ENCODE peak calls at places on chromosome 5, in seven cellular contexts. One of them, this sample, is unnamed.

GRCh38 chr5:160545832-160546231 is 124.2 kb downstream of the PTTG1 start:
- DNase-seq in neural progenitor cell: no peak
- DNase-seq in Panc1: no peak
- DNase-seq in PC-3: no peak
- DNase-seq in left lung: no peak
- DNase-seq in iPS DF 6.9: no peak
- DNase-seq in stomach: no peak
- DNase-seq in this sample: no peak

GRCh38 chr5:122401991-122402710 is 90.1 kb downstream of the SNCAIP start:
- DNase-seq in Panc1: no peak
- DNase-seq in PC-3: no peak
- DNase-seq in neural progenitor cell: no peak
- DNase-seq in stomach: no peak
- DNase-seq in iPS DF 6.9: no peak
- DNase-seq in left lung: no peak
- DNase-seq in this sample: no peak

GRCh38 chr5:121006206-121006605 is 542.1 kb downstream of the PRR16 start:
- DNase-seq in iPS DF 6.9: no peak
- DNase-seq in neural progenitor cell: no peak
- DNase-seq in left lung: no peak
- DNase-seq in PC-3: no peak
- DNase-seq in Panc1: no peak
- DNase-seq in stomach: no peak
- DNase-seq in this sample: no peak

GRCh38 chr5:14110680-14111079 is 32.5 kb upstream of the TRIO start:
- DNase-seq in left lung: no peak
- DNase-seq in Panc1: no peak
- DNase-seq in stomach: no peak
- DNase-seq in neural progenitor cell: no peak
- DNase-seq in PC-3: peak; percentile 86
- DNase-seq in iPS DF 6.9: no peak
- DNase-seq in this sample: no peak

GRCh38 chr5:154573011-154573410 is 95.0 kb upstream of the HAND1 start:
- DNase-seq in neural progenitor cell: no peak
- DNase-seq in stomach: no peak
- DNase-seq in left lung: no peak
- DNase-seq in Panc1: no peak
- DNase-seq in iPS DF 6.9: no peak
- DNase-seq in PC-3: no peak
- DNase-seq in this sample: no peak

GRCh38 chr5:118791986-118792734 is 196.2 kb downstream of the DTWD2 start:
- DNase-seq in Panc1: peak; percentile 32
- DNase-seq in iPS DF 6.9: peak; percentile 18
- DNase-seq in stomach: peak; percentile 30
- DNase-seq in left lung: no peak
- DNase-seq in neural progenitor cell: peak; percentile 81
- DNase-seq in PC-3: peak; percentile 65
- DNase-seq in this sample: no peak

GRCh38 chr5:74337252-74338100 is 303.1 kb downstream of the ENC1 start:
- DNase-seq in stomach: no peak
- DNase-seq in left lung: no peak
- DNase-seq in Panc1: no peak
- DNase-seq in iPS DF 6.9: no peak
- DNase-seq in PC-3: no peak
- DNase-seq in neural progenitor cell: no peak
- DNase-seq in this sample: no peak

GRCh38 chr5:123429993-123430392 is 6.8 kb upstream of the CEP120 start:
- DNase-seq in PC-3: peak; percentile 86
- DNase-seq in iPS DF 6.9: no peak
- DNase-seq in neural progenitor cell: no peak
- DNase-seq in Panc1: no peak
- DNase-seq in stomach: no peak
- DNase-seq in left lung: peak; percentile 34
- DNase-seq in this sample: no peak

GRCh38 chr5:152178350-152178699 is 226.8 kb downstream of the NMUR2 start:
- DNase-seq in stomach: no peak
- DNase-seq in iPS DF 6.9: no peak
- DNase-seq in PC-3: peak; percentile 80
- DNase-seq in Panc1: no peak
- DNase-seq in neural progenitor cell: no peak
- DNase-seq in left lung: no peak
- DNase-seq in this sample: no peak

GRCh38 chr5:92641031-92641962 is 939.7 kb downstream of the NR2F1-AS1 start:
- DNase-seq in stomach: no peak
- DNase-seq in Panc1: peak; percentile 68
- DNase-seq in iPS DF 6.9: no peak
- DNase-seq in left lung: no peak
- DNase-seq in neural progenitor cell: no peak
- DNase-seq in PC-3: peak; percentile 77
- DNase-seq in this sample: no peak

GRCh38 chr5:27158171-27158570 is 119.8 kb upstream of the CDH9 start:
- DNase-seq in iPS DF 6.9: no peak
- DNase-seq in Panc1: no peak
- DNase-seq in PC-3: no peak
- DNase-seq in neural progenitor cell: no peak
- DNase-seq in left lung: no peak
- DNase-seq in stomach: no peak
- DNase-seq in this sample: no peak

GRCh38 chr5:123882305-123882704 is 370.3 kb downstream of the CSNK1G3 start:
- DNase-seq in neural progenitor cell: no peak
- DNase-seq in stomach: no peak
- DNase-seq in iPS DF 6.9: no peak
- DNase-seq in left lung: no peak
- DNase-seq in Panc1: no peak
- DNase-seq in PC-3: no peak
- DNase-seq in this sample: no peak

GRCh38 chr5:68240771-68241170 is 25.2 kb downstream of the PIK3R1 start:
- DNase-seq in neural progenitor cell: no peak
- DNase-seq in left lung: no peak
- DNase-seq in PC-3: no peak
- DNase-seq in stomach: no peak
- DNase-seq in iPS DF 6.9: no peak
- DNase-seq in Panc1: no peak
- DNase-seq in this sample: no peak

GRCh38 chr5:133240425-133241091 is 188.7 kb downstream of the HSPA4 start:
- DNase-seq in iPS DF 6.9: no peak
- DNase-seq in neural progenitor cell: no peak
- DNase-seq in left lung: peak; percentile 57
- DNase-seq in PC-3: peak; percentile 91
- DNase-seq in stomach: peak; percentile 50
- DNase-seq in Panc1: peak; percentile 94
- DNase-seq in this sample: no peak

GRCh38 chr5:11903614-11904269 is 504 bp downstream of the CTNND2 start:
- DNase-seq in stomach: no peak
- DNase-seq in Panc1: no peak
- DNase-seq in iPS DF 6.9: no peak
- DNase-seq in PC-3: peak; percentile 57
- DNase-seq in neural progenitor cell: peak; percentile 90
- DNase-seq in left lung: no peak
- DNase-seq in this sample: no peak

DNA sequence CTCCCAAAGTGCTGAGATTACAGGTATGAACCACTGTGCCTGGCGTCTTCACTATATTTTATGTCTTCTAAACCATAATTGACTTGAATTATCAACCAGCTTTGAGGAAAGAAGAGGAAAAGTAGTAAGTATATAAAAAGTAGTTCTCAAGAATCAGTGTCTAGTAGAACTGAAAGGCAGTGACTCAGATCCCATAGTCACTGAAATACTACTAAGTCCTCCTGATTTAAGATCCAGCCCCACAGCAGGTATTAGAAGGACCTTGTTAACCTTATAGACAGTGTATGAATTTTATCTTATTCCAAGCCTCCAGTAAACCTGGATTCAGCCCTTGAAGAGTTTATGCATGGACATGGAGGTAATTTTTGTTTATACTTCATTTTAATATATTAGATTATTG is 31.5 kb downstream of the LNPEP start:
- DNase-seq in left lung: no peak
- DNase-seq in neural progenitor cell: no peak
- DNase-seq in PC-3: no peak
- DNase-seq in Panc1: no peak
- DNase-seq in stomach: no peak
- DNase-seq in iPS DF 6.9: no peak
- DNase-seq in this sample: no peak
- H3K4me1 ChIP-seq in left lung: peaks cover 17% of the 10 kb centered on the region
- H3K4me1 ChIP-seq in neural progenitor cell: no peaks in the 10 kb centered on the region
- H3K4me1 ChIP-seq in PC-3: peaks cover 11% of the 10 kb centered on the region
- H3K4me1 ChIP-seq in Panc1: peaks cover 14% of the 10 kb centered on the region
- H3K4me1 ChIP-seq in stomach: peaks cover 84% of the 10 kb centered on the region
- H3K4me1 ChIP-seq in iPS DF 6.9: no peaks in the 10 kb centered on the region
- H3K4me1 ChIP-seq in this sample: peaks cover 80% of the 10 kb centered on the region

DNA sequence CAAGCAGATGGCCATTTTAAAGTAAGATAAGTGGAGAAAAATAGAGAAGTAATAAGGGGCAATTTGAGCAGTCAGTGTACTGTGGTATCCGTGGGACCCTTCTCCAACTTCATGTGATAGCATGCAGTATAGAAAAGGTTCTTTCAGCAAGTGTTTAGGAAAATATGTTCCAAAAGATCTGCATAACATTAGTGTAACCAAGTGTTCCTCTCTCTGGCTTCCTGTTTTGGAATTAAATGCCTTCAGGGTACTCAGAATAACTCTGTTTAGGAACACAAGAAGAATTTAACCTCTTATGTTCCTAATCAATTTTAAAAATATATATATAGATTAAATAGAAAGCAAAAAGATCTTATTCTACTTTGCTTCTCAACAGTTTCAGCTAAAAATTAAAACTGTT is 135.0 kb downstream of the ATG10 start:
- DNase-seq in PC-3: no peak
- DNase-seq in Panc1: no peak
- DNase-seq in stomach: no peak
- DNase-seq in left lung: no peak
- DNase-seq in iPS DF 6.9: no peak
- DNase-seq in neural progenitor cell: no peak
- DNase-seq in this sample: no peak
- H3K27ac ChIP-seq in PC-3: no peak overlapping the region
- H3K27ac ChIP-seq in Panc1: no peak overlapping the region
- H3K27ac ChIP-seq in stomach: no peak overlapping the region
- H3K27ac ChIP-seq in left lung: no peak overlapping the region
- H3K27ac ChIP-seq in iPS DF 6.9: no peak overlapping the region
- H3K27ac ChIP-seq in neural progenitor cell: no peak overlapping the region
- H3K27ac ChIP-seq in this sample: no peak overlapping the region

DNA sequence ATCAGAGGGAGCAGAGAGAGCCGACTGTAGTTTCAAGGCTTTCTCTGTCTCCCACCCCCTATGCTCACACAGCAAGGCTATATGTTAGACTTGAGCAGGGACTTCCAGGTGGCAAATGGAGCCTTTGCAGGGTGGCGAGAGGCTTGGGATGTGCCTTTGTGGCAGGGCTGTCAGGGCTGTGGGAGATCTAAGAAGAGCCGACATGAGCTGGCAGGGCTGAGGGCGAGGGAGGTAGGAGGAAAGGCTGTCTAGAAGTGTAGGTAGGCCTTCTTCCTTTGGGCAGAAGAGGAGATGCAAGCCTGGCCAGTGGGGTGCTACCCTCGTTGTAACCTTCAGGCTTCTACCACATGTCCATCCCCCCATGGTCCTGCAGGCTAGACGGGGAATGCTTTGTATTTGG is 15.1 kb downstream of the CXXC5 start:
- DNase-seq in PC-3: no peak
- DNase-seq in neural progenitor cell: no peak
- DNase-seq in stomach: no peak
- DNase-seq in iPS DF 6.9: no peak
- DNase-seq in Panc1: no peak
- DNase-seq in left lung: no peak
- DNase-seq in this sample: no peak
- H3K4me1 ChIP-seq in PC-3: peaks cover 38% of the 10 kb centered on the region
- H3K4me1 ChIP-seq in neural progenitor cell: peaks cover 34% of the 10 kb centered on the region
- H3K4me1 ChIP-seq in stomach: peaks cover 99% of the 10 kb centered on the region
- H3K4me1 ChIP-seq in iPS DF 6.9: peaks cover 31% of the 10 kb centered on the region
- H3K4me1 ChIP-seq in Panc1: peaks cover 93% of the 10 kb centered on the region
- H3K4me1 ChIP-seq in left lung: peaks cover 50% of the 10 kb centered on the region
- H3K4me1 ChIP-seq in this sample: peaks cover 17% of the 10 kb centered on the region

GRCh38 chr5:173256800-173257199 is 21.8 kb upstream of the NKX2-5 start:
- DNase-seq in neural progenitor cell: no peak
- DNase-seq in PC-3: no peak
- DNase-seq in Panc1: no peak
- DNase-seq in iPS DF 6.9: no peak
- DNase-seq in stomach: no peak
- DNase-seq in left lung: no peak
- DNase-seq in this sample: no peak
- H3K27ac ChIP-seq in neural progenitor cell: no peak overlapping the region
- H3K27ac ChIP-seq in PC-3: no peak overlapping the region
- H3K27ac ChIP-seq in Panc1: no peak overlapping the region
- H3K27ac ChIP-seq in iPS DF 6.9: no peak overlapping the region
- H3K27ac ChIP-seq in stomach: no peak overlapping the region
- H3K27ac ChIP-seq in left lung: no peak overlapping the region
- H3K27ac ChIP-seq in this sample: no peak overlapping the region

DNA sequence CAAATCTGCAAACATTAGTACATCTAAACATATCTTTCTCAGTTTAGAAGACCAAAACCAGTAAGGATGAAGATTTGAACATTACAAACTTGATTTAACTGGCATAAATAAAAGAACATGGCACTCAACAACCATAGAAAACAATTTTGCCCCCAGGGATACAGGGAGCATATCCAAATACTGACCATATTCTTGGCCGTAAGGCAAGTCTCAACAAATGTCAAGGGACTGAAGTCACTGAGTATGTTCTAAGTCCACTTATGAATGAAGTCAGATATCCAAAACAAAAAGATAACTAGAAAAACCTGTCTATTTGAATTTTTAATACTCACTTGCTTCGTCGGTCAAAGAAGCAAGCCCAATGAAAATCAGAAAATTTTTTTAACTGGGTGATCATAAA is 14.1 kb downstream of the FEM1C start:
- DNase-seq in Panc1: no peak
- DNase-seq in stomach: no peak
- DNase-seq in left lung: no peak
- DNase-seq in iPS DF 6.9: no peak
- DNase-seq in PC-3: no peak
- DNase-seq in neural progenitor cell: no peak
- DNase-seq in this sample: no peak
- H3K4me1 ChIP-seq in Panc1: peaks cover 5% of the 10 kb centered on the region
- H3K4me1 ChIP-seq in stomach: peaks cover 89% of the 10 kb centered on the region
- H3K4me1 ChIP-seq in left lung: peaks cover 26% of the 10 kb centered on the region
- H3K4me1 ChIP-seq in iPS DF 6.9: no peaks in the 10 kb centered on the region
- H3K4me1 ChIP-seq in PC-3: peaks cover 55% of the 10 kb centered on the region
- H3K4me1 ChIP-seq in neural progenitor cell: peaks cover 3% of the 10 kb centered on the region
- H3K4me1 ChIP-seq in this sample: peaks cover 24% of the 10 kb centered on the region

GRCh38 chr5:1086137-1086536 is 25.7 kb downstream of the SLC12A7 start:
- DNase-seq in neural progenitor cell: no peak
- DNase-seq in stomach: no peak
- DNase-seq in PC-3: no peak
- DNase-seq in left lung: no peak
- DNase-seq in Panc1: no peak
- DNase-seq in iPS DF 6.9: no peak
- DNase-seq in this sample: no peak
- H3K27ac ChIP-seq in neural progenitor cell: no peak overlapping the region
- H3K27ac ChIP-seq in stomach: no peak overlapping the region
- H3K27ac ChIP-seq in PC-3: no peak overlapping the region
- H3K27ac ChIP-seq in left lung: no peak overlapping the region
- H3K27ac ChIP-seq in Panc1: no peak overlapping the region
- H3K27ac ChIP-seq in iPS DF 6.9: no peak overlapping the region
- H3K27ac ChIP-seq in this sample: no peak overlapping the region

GRCh38 chr5:148933903-148934432 is 107.6 kb downstream of the ADRB2 start:
- DNase-seq in iPS DF 6.9: no peak
- DNase-seq in left lung: no peak
- DNase-seq in neural progenitor cell: no peak
- DNase-seq in stomach: no peak
- DNase-seq in PC-3: no peak
- DNase-seq in Panc1: no peak
- DNase-seq in this sample: no peak
- H3K4me1 ChIP-seq in iPS DF 6.9: no peaks in the 10 kb centered on the region
- H3K4me1 ChIP-seq in left lung: no peaks in the 10 kb centered on the region
- H3K4me1 ChIP-seq in neural progenitor cell: peaks cover 10% of the 10 kb centered on the region
- H3K4me1 ChIP-seq in stomach: peaks cover 7% of the 10 kb centered on the region
- H3K4me1 ChIP-seq in PC-3: peaks cover 9% of the 10 kb centered on the region
- H3K4me1 ChIP-seq in Panc1: no peaks in the 10 kb centered on the region
- H3K4me1 ChIP-seq in this sample: no peaks in the 10 kb centered on the region